ENCODE peak calls at places on chromosomes 13 and 19, in nine cellular contexts. One of them, this sample, is unnamed.

GRCh38 chr13:21326155-21327030 is 132.7 kb downstream of the ZDHHC20 start:
- DNase-seq in stimulated activated CD4-positive, alpha-beta T cell treated with anti-CD3 and anti-CD28 coated beads, Interleukin-1b, Interleukin-23, amount 100 ng/mL, for 1 hour: no peak
- DNase-seq in fibroblast of pulmonary artery: peak; percentile 32
- DNase-seq in dorsolateral prefrontal cortex: peak; percentile 55
- DNase-seq in cardiac fibroblast: peak; percentile 48
- DNase-seq in CD4-positive, alpha-beta T cell: no peak
- DNase-seq in AG04450: peak; percentile 7
- DNase-seq in NCI-H2171 treated with DMSO at 0.1 percent for 48 hours: peak; percentile 0
- DNase-seq in choroid plexus epithelial cell: peak; percentile 54
- DNase-seq in this sample: peak; percentile 5

GRCh38 chr19:19021115-19021514 is 12.2 kb downstream of the SUGP2 start:
- DNase-seq in stimulated activated CD4-positive, alpha-beta T cell treated with anti-CD3 and anti-CD28 coated beads, Interleukin-1b, Interleukin-23, amount 100 ng/mL, for 1 hour: no peak
- DNase-seq in CD4-positive, alpha-beta T cell: no peak
- DNase-seq in cardiac fibroblast: peak; percentile 26
- DNase-seq in NCI-H2171 treated with DMSO at 0.1 percent for 48 hours: no peak
- DNase-seq in choroid plexus epithelial cell: peak; percentile 75
- DNase-seq in dorsolateral prefrontal cortex: no peak
- DNase-seq in fibroblast of pulmonary artery: peak; percentile 29
- DNase-seq in AG04450: peak; percentile 27
- DNase-seq in this sample: no peak

GRCh38 chr19:10318807-10319426 is 3.1 kb upstream of the FDX2 start:
- DNase-seq in dorsolateral prefrontal cortex: no peak
- DNase-seq in choroid plexus epithelial cell: no peak
- DNase-seq in CD4-positive, alpha-beta T cell: no peak
- DNase-seq in stimulated activated CD4-positive, alpha-beta T cell treated with anti-CD3 and anti-CD28 coated beads, Interleukin-1b, Interleukin-23, amount 100 ng/mL, for 1 hour: no peak
- DNase-seq in NCI-H2171 treated with DMSO at 0.1 percent for 48 hours: no peak
- DNase-seq in cardiac fibroblast: no peak
- DNase-seq in fibroblast of pulmonary artery: no peak
- DNase-seq in AG04450: no peak
- DNase-seq in this sample: no peak

GRCh38 chr19:16473875-16474397 is 2.2 kb upstream of the EPS15L1 start:
- DNase-seq in choroid plexus epithelial cell: no peak
- DNase-seq in NCI-H2171 treated with DMSO at 0.1 percent for 48 hours: no peak
- DNase-seq in CD4-positive, alpha-beta T cell: no peak
- DNase-seq in fibroblast of pulmonary artery: no peak
- DNase-seq in stimulated activated CD4-positive, alpha-beta T cell treated with anti-CD3 and anti-CD28 coated beads, Interleukin-1b, Interleukin-23, amount 100 ng/mL, for 1 hour: no peak
- DNase-seq in AG04450: no peak
- DNase-seq in cardiac fibroblast: peak; percentile 35
- DNase-seq in dorsolateral prefrontal cortex: no peak
- DNase-seq in this sample: no peak

GRCh38 chr19:18157465-18158063 is 4.6 kb downstream of the PIK3R2 start:
- DNase-seq in AG04450: no peak
- DNase-seq in NCI-H2171 treated with DMSO at 0.1 percent for 48 hours: peak; percentile 95
- DNase-seq in cardiac fibroblast: no peak
- DNase-seq in CD4-positive, alpha-beta T cell: no peak
- DNase-seq in choroid plexus epithelial cell: no peak
- DNase-seq in dorsolateral prefrontal cortex: peak; percentile 80
- DNase-seq in stimulated activated CD4-positive, alpha-beta T cell treated with anti-CD3 and anti-CD28 coated beads, Interleukin-1b, Interleukin-23, amount 100 ng/mL, for 1 hour: no peak
- DNase-seq in fibroblast of pulmonary artery: no peak
- DNase-seq in this sample: no peak

GRCh38 chr13:57633950-57634828 is 2.6 kb downstream of the PCDH17 start:
- DNase-seq in stimulated activated CD4-positive, alpha-beta T cell treated with anti-CD3 and anti-CD28 coated beads, Interleukin-1b, Interleukin-23, amount 100 ng/mL, for 1 hour: no peak
- DNase-seq in cardiac fibroblast: no peak
- DNase-seq in NCI-H2171 treated with DMSO at 0.1 percent for 48 hours: no peak
- DNase-seq in fibroblast of pulmonary artery: no peak
- DNase-seq in dorsolateral prefrontal cortex: peak; percentile 64
- DNase-seq in AG04450: no peak
- DNase-seq in choroid plexus epithelial cell: no peak
- DNase-seq in CD4-positive, alpha-beta T cell: no peak
- DNase-seq in this sample: no peak

GRCh38 chr19:1412995-1413889 is 5.9 kb downstream of the DAZAP1 start:
- DNase-seq in NCI-H2171 treated with DMSO at 0.1 percent for 48 hours: no peak
- DNase-seq in fibroblast of pulmonary artery: no peak
- DNase-seq in cardiac fibroblast: no peak
- DNase-seq in AG04450: no peak
- DNase-seq in dorsolateral prefrontal cortex: no peak
- DNase-seq in CD4-positive, alpha-beta T cell: no peak
- DNase-seq in stimulated activated CD4-positive, alpha-beta T cell treated with anti-CD3 and anti-CD28 coated beads, Interleukin-1b, Interleukin-23, amount 100 ng/mL, for 1 hour: no peak
- DNase-seq in choroid plexus epithelial cell: no peak
- DNase-seq in this sample: no peak

GRCh38 chr13:46866150-46866549 is 30.7 kb downstream of the HTR2A start:
- DNase-seq in AG04450: peak; percentile 27
- DNase-seq in cardiac fibroblast: peak; percentile 80
- DNase-seq in stimulated activated CD4-positive, alpha-beta T cell treated with anti-CD3 and anti-CD28 coated beads, Interleukin-1b, Interleukin-23, amount 100 ng/mL, for 1 hour: no peak
- DNase-seq in NCI-H2171 treated with DMSO at 0.1 percent for 48 hours: no peak
- DNase-seq in CD4-positive, alpha-beta T cell: no peak
- DNase-seq in dorsolateral prefrontal cortex: no peak
- DNase-seq in choroid plexus epithelial cell: peak; percentile 87
- DNase-seq in fibroblast of pulmonary artery: peak; percentile 73
- DNase-seq in this sample: no peak

GRCh38 chr13:100409132-100409531 is 179.5 kb downstream of the GGACT start:
- DNase-seq in fibroblast of pulmonary artery: peak; percentile 18
- DNase-seq in stimulated activated CD4-positive, alpha-beta T cell treated with anti-CD3 and anti-CD28 coated beads, Interleukin-1b, Interleukin-23, amount 100 ng/mL, for 1 hour: no peak
- DNase-seq in dorsolateral prefrontal cortex: no peak
- DNase-seq in CD4-positive, alpha-beta T cell: no peak
- DNase-seq in NCI-H2171 treated with DMSO at 0.1 percent for 48 hours: no peak
- DNase-seq in cardiac fibroblast: no peak
- DNase-seq in choroid plexus epithelial cell: no peak
- DNase-seq in AG04450: no peak
- DNase-seq in this sample: no peak

GRCh38 chr13:47463726-47464125 is 537.3 kb downstream of the SUCLA2 start:
- DNase-seq in stimulated activated CD4-positive, alpha-beta T cell treated with anti-CD3 and anti-CD28 coated beads, Interleukin-1b, Interleukin-23, amount 100 ng/mL, for 1 hour: no peak
- DNase-seq in fibroblast of pulmonary artery: peak; percentile 49
- DNase-seq in AG04450: peak; percentile 18
- DNase-seq in CD4-positive, alpha-beta T cell: no peak
- DNase-seq in NCI-H2171 treated with DMSO at 0.1 percent for 48 hours: no peak
- DNase-seq in cardiac fibroblast: peak; percentile 62
- DNase-seq in dorsolateral prefrontal cortex: no peak
- DNase-seq in choroid plexus epithelial cell: peak; percentile 69
- DNase-seq in this sample: no peak

GRCh38 chr13:49256841-49257240 is 9.1 kb downstream of the CDADC1 start:
- DNase-seq in NCI-H2171 treated with DMSO at 0.1 percent for 48 hours: no peak
- DNase-seq in dorsolateral prefrontal cortex: no peak
- DNase-seq in stimulated activated CD4-positive, alpha-beta T cell treated with anti-CD3 and anti-CD28 coated beads, Interleukin-1b, Interleukin-23, amount 100 ng/mL, for 1 hour: no peak
- DNase-seq in fibroblast of pulmonary artery: peak; percentile 7
- DNase-seq in cardiac fibroblast: peak; percentile 43
- DNase-seq in CD4-positive, alpha-beta T cell: no peak
- DNase-seq in choroid plexus epithelial cell: peak; percentile 55
- DNase-seq in AG04450: no peak
- DNase-seq in this sample: peak; percentile 35

GRCh38 chr19:3296446-3296845 is 69.9 kb upstream of the NFIC start:
- DNase-seq in stimulated activated CD4-positive, alpha-beta T cell treated with anti-CD3 and anti-CD28 coated beads, Interleukin-1b, Interleukin-23, amount 100 ng/mL, for 1 hour: no peak
- DNase-seq in AG04450: no peak
- DNase-seq in NCI-H2171 treated with DMSO at 0.1 percent for 48 hours: no peak
- DNase-seq in CD4-positive, alpha-beta T cell: no peak
- DNase-seq in dorsolateral prefrontal cortex: no peak
- DNase-seq in choroid plexus epithelial cell: no peak
- DNase-seq in cardiac fibroblast: no peak
- DNase-seq in fibroblast of pulmonary artery: no peak
- DNase-seq in this sample: no peak

GRCh38 chr19:1281270-1281894 is 4.3 kb upstream of the EFNA2 start:
- DNase-seq in CD4-positive, alpha-beta T cell: no peak
- DNase-seq in dorsolateral prefrontal cortex: no peak
- DNase-seq in stimulated activated CD4-positive, alpha-beta T cell treated with anti-CD3 and anti-CD28 coated beads, Interleukin-1b, Interleukin-23, amount 100 ng/mL, for 1 hour: no peak
- DNase-seq in cardiac fibroblast: no peak
- DNase-seq in choroid plexus epithelial cell: no peak
- DNase-seq in fibroblast of pulmonary artery: no peak
- DNase-seq in AG04450: no peak
- DNase-seq in NCI-H2171 treated with DMSO at 0.1 percent for 48 hours: no peak
- DNase-seq in this sample: no peak

GRCh38 chr19:43461303-43461702 is 4.1 kb downstream of the LYPD3 start:
- DNase-seq in choroid plexus epithelial cell: no peak
- DNase-seq in dorsolateral prefrontal cortex: no peak
- DNase-seq in AG04450: no peak
- DNase-seq in NCI-H2171 treated with DMSO at 0.1 percent for 48 hours: no peak
- DNase-seq in CD4-positive, alpha-beta T cell: no peak
- DNase-seq in fibroblast of pulmonary artery: no peak
- DNase-seq in cardiac fibroblast: no peak
- DNase-seq in stimulated activated CD4-positive, alpha-beta T cell treated with anti-CD3 and anti-CD28 coated beads, Interleukin-1b, Interleukin-23, amount 100 ng/mL, for 1 hour: no peak
- DNase-seq in this sample: no peak

GRCh38 chr19:13847033-13847899 is 29.7 kb upstream of the NANOS3 start:
- DNase-seq in dorsolateral prefrontal cortex: peak; percentile 76
- DNase-seq in AG04450: peak; percentile 82
- DNase-seq in cardiac fibroblast: peak; percentile 97
- DNase-seq in fibroblast of pulmonary artery: peak; percentile 94
- DNase-seq in CD4-positive, alpha-beta T cell: peak; percentile 72
- DNase-seq in choroid plexus epithelial cell: peak; percentile 96
- DNase-seq in NCI-H2171 treated with DMSO at 0.1 percent for 48 hours: peak; percentile 86
- DNase-seq in stimulated activated CD4-positive, alpha-beta T cell treated with anti-CD3 and anti-CD28 coated beads, Interleukin-1b, Interleukin-23, amount 100 ng/mL, for 1 hour: peak; percentile 80
- DNase-seq in this sample: peak; percentile 80

GRCh38 chr13:87798536-87798935 is 127.4 kb downstream of the SLITRK5 start:
- DNase-seq in AG04450: no peak
- DNase-seq in stimulated activated CD4-positive, alpha-beta T cell treated with anti-CD3 and anti-CD28 coated beads, Interleukin-1b, Interleukin-23, amount 100 ng/mL, for 1 hour: no peak
- DNase-seq in CD4-positive, alpha-beta T cell: no peak
- DNase-seq in cardiac fibroblast: no peak
- DNase-seq in choroid plexus epithelial cell: no peak
- DNase-seq in fibroblast of pulmonary artery: no peak
- DNase-seq in dorsolateral prefrontal cortex: no peak
- DNase-seq in NCI-H2171 treated with DMSO at 0.1 percent for 48 hours: no peak
- DNase-seq in this sample: no peak

GRCh38 chr19:4454952-4455738 is 2.4 kb downstream of the UBXN6 start:
- DNase-seq in stimulated activated CD4-positive, alpha-beta T cell treated with anti-CD3 and anti-CD28 coated beads, Interleukin-1b, Interleukin-23, amount 100 ng/mL, for 1 hour: no peak
- DNase-seq in CD4-positive, alpha-beta T cell: no peak
- DNase-seq in AG04450: no peak
- DNase-seq in dorsolateral prefrontal cortex: no peak
- DNase-seq in choroid plexus epithelial cell: peak; percentile 70
- DNase-seq in cardiac fibroblast: peak; percentile 87
- DNase-seq in NCI-H2171 treated with DMSO at 0.1 percent for 48 hours: peak; percentile 54
- DNase-seq in fibroblast of pulmonary artery: peak; percentile 68
- DNase-seq in this sample: no peak

GRCh38 chr19:10565028-10565566 is 713 bp downstream of the KRI1 start:
- DNase-seq in CD4-positive, alpha-beta T cell: no peak
- DNase-seq in dorsolateral prefrontal cortex: no peak
- DNase-seq in NCI-H2171 treated with DMSO at 0.1 percent for 48 hours: peak; percentile 76
- DNase-seq in fibroblast of pulmonary artery: peak; percentile 32
- DNase-seq in cardiac fibroblast: peak; percentile 43
- DNase-seq in stimulated activated CD4-positive, alpha-beta T cell treated with anti-CD3 and anti-CD28 coated beads, Interleukin-1b, Interleukin-23, amount 100 ng/mL, for 1 hour: no peak
- DNase-seq in AG04450: no peak
- DNase-seq in choroid plexus epithelial cell: peak; percentile 44
- DNase-seq in this sample: no peak

GRCh38 chr19:8571006-8571411 is 6.2 kb downstream of the MYO1F start:
- DNase-seq in NCI-H2171 treated with DMSO at 0.1 percent for 48 hours: no peak
- DNase-seq in fibroblast of pulmonary artery: peak; percentile 59
- DNase-seq in choroid plexus epithelial cell: peak; percentile 73
- DNase-seq in cardiac fibroblast: peak; percentile 53
- DNase-seq in stimulated activated CD4-positive, alpha-beta T cell treated with anti-CD3 and anti-CD28 coated beads, Interleukin-1b, Interleukin-23, amount 100 ng/mL, for 1 hour: peak; percentile 26
- DNase-seq in dorsolateral prefrontal cortex: no peak
- DNase-seq in AG04450: no peak
- DNase-seq in CD4-positive, alpha-beta T cell: peak; percentile 58
- DNase-seq in this sample: no peak

GRCh38 chr19:31448221-31448657 is 99.0 kb upstream of the TSHZ3 start:
- DNase-seq in dorsolateral prefrontal cortex: peak; percentile 36
- DNase-seq in stimulated activated CD4-positive, alpha-beta T cell treated with anti-CD3 and anti-CD28 coated beads, Interleukin-1b, Interleukin-23, amount 100 ng/mL, for 1 hour: no peak
- DNase-seq in choroid plexus epithelial cell: peak; percentile 83
- DNase-seq in AG04450: peak; percentile 89
- DNase-seq in CD4-positive, alpha-beta T cell: no peak
- DNase-seq in NCI-H2171 treated with DMSO at 0.1 percent for 48 hours: peak; percentile 50
- DNase-seq in cardiac fibroblast: peak; percentile 91
- DNase-seq in fibroblast of pulmonary artery: peak; percentile 93
- DNase-seq in this sample: no peak

GRCh38 chr13:112783946-112784500 is 94.2 kb downstream of the ATP11A start:
- DNase-seq in CD4-positive, alpha-beta T cell: no peak
- DNase-seq in AG04450: no peak
- DNase-seq in fibroblast of pulmonary artery: no peak
- DNase-seq in choroid plexus epithelial cell: no peak
- DNase-seq in dorsolateral prefrontal cortex: no peak
- DNase-seq in stimulated activated CD4-positive, alpha-beta T cell treated with anti-CD3 and anti-CD28 coated beads, Interleukin-1b, Interleukin-23, amount 100 ng/mL, for 1 hour: no peak
- DNase-seq in NCI-H2171 treated with DMSO at 0.1 percent for 48 hours: peak; percentile 17
- DNase-seq in cardiac fibroblast: no peak
- DNase-seq in this sample: no peak

GRCh38 chr13:99260216-99260615 is 2.0 kb upstream of the GPR18 start:
- DNase-seq in AG04450: no peak
- DNase-seq in CD4-positive, alpha-beta T cell: no peak
- DNase-seq in fibroblast of pulmonary artery: no peak
- DNase-seq in choroid plexus epithelial cell: no peak
- DNase-seq in NCI-H2171 treated with DMSO at 0.1 percent for 48 hours: no peak
- DNase-seq in dorsolateral prefrontal cortex: no peak
- DNase-seq in cardiac fibroblast: no peak
- DNase-seq in stimulated activated CD4-positive, alpha-beta T cell treated with anti-CD3 and anti-CD28 coated beads, Interleukin-1b, Interleukin-23, amount 100 ng/mL, for 1 hour: no peak
- DNase-seq in this sample: no peak

GRCh38 chr13:29428310-29428991 is 167.0 kb downstream of the SLC7A1 start:
- DNase-seq in NCI-H2171 treated with DMSO at 0.1 percent for 48 hours: no peak
- DNase-seq in dorsolateral prefrontal cortex: peak; percentile 50
- DNase-seq in stimulated activated CD4-positive, alpha-beta T cell treated with anti-CD3 and anti-CD28 coated beads, Interleukin-1b, Interleukin-23, amount 100 ng/mL, for 1 hour: no peak
- DNase-seq in fibroblast of pulmonary artery: no peak
- DNase-seq in AG04450: no peak
- DNase-seq in choroid plexus epithelial cell: peak; percentile 14
- DNase-seq in cardiac fibroblast: no peak
- DNase-seq in CD4-positive, alpha-beta T cell: no peak
- DNase-seq in this sample: no peak

This sample was measured in astrocyte of the cerebellum.